ENCODE peak calls at places on chromosomes 2 and 18, in nine cellular contexts. X is SK-N-SH; W is left ventricle myocardium inferior; C is mucosa of descending colon; E is H9; A is cardiac fibroblast; R is prostate gland; I is CD8-positive, alpha-beta T cell; G is progenitor cell of endocrine pancreas. V is an unnamed sample.

GRCh38 chr2:77778917-77779316 is 256.7 kb upstream of the LRRTM4 start:
- DNase-seq in X (no peak), W (no peak), C (no peak), E (no peak), A (no peak), R (no peak), I (no peak), G (no peak), V (no peak)

GRCh38 chr2:206783718-206784117 is 18.3 kb downstream of the FASTKD2 start:
- DNase-seq in X (peak; percentile 19), W (no peak), C (no peak), E (no peak), A (peak; percentile 36), R (no peak), I (no peak), G (no peak), V (no peak)

GRCh38 chr2:40827371-40827770 is 375.5 kb upstream of the SLC8A1 start:
- DNase-seq in X (peak; percentile 5), W (no peak), C (no peak), E (no peak), A (no peak), R (no peak), I (no peak), G (no peak), V (no peak)

GRCh38 chr2:46814160-46814559 is 101.4 kb downstream of the MCFD2 start:
- DNase-seq in X (peak; percentile 5), W (peak; percentile 87), C (peak; percentile 43), E (no peak), A (peak; percentile 84), R (peak; percentile 19), I (no peak), G (no peak), V (peak; percentile 74)

GRCh38 chr2:206324869-206325268 is 50.4 kb downstream of the ZDBF2 start:
- DNase-seq in X (no peak), W (no peak), C (no peak), E (no peak), A (no peak), R (no peak), I (no peak), G (no peak), V (no peak)

GRCh38 chr2:203650860-203651613 is 55.4 kb upstream of the CD28 start:
- DNase-seq in X (peak; percentile 76), W (no peak), C (peak; percentile 91), E (no peak), A (peak; percentile 82), R (peak; percentile 56), I (no peak), G (no peak), V (no peak)

GRCh38 chr18:24023185-24023814 is 8.7 kb downstream of the TTC39C start:
- DNase-seq in X (peak; percentile 68), W (no peak), C (no peak), E (peak; percentile 76), A (no peak), R (peak; percentile 53), I (no peak), G (peak; percentile 12), V (no peak)

GRCh38 chr18:62938006-62938405 is 222.7 kb downstream of the PHLPP1 start:
- DNase-seq in X (no peak), W (no peak), C (no peak), E (no peak), A (peak; percentile 56), R (no peak), I (no peak), G (no peak), V (no peak)

GRCh38 chr2:165274698-165275097 is 35.5 kb downstream of the SCN2A start:
- DNase-seq in X (no peak), W (peak; percentile 78), C (no peak), E (no peak), A (peak; percentile 49), R (peak; percentile 10), I (no peak), G (no peak), V (no peak)

GRCh38 chr2:145258903-145259579 is 739.1 kb upstream of the ZEB2 start:
- DNase-seq in X (no peak), W (no peak), C (no peak), E (no peak), A (peak; percentile 13), R (no peak), I (no peak), G (no peak), V (no peak)

GRCh38 chr18:49207373-49207772 is 253.1 kb downstream of the DYM start:
- DNase-seq in X (no peak), W (no peak), C (no peak), E (no peak), A (peak; percentile 52), R (no peak), I (no peak), G (no peak), V (no peak)

GRCh38 chr2:73920577-73921545 is 5.8 kb upstream of the DGUOK start:
- DNase-seq in X (peak; percentile 62), W (no peak), C (peak; percentile 58), E (peak; percentile 90), A (no peak), R (no peak), I (peak; percentile 37), G (no peak), V (peak; percentile 80)

GRCh38 chr2:12057436-12058166 is 311.2 kb downstream of the LPIN1 start:
- DNase-seq in X (no peak), W (peak; percentile 22), C (peak; percentile 24), E (peak; percentile 33), A (no peak), R (no peak), I (peak; percentile 41), G (no peak), V (peak; percentile 93)

GRCh38 chr2:88181511-88181910 is 11.4 kb downstream of the THNSL2 start:
- DNase-seq in X (no peak), W (no peak), C (no peak), E (no peak), A (peak; percentile 13), R (no peak), I (no peak), G (no peak), V (no peak)

DNA sequence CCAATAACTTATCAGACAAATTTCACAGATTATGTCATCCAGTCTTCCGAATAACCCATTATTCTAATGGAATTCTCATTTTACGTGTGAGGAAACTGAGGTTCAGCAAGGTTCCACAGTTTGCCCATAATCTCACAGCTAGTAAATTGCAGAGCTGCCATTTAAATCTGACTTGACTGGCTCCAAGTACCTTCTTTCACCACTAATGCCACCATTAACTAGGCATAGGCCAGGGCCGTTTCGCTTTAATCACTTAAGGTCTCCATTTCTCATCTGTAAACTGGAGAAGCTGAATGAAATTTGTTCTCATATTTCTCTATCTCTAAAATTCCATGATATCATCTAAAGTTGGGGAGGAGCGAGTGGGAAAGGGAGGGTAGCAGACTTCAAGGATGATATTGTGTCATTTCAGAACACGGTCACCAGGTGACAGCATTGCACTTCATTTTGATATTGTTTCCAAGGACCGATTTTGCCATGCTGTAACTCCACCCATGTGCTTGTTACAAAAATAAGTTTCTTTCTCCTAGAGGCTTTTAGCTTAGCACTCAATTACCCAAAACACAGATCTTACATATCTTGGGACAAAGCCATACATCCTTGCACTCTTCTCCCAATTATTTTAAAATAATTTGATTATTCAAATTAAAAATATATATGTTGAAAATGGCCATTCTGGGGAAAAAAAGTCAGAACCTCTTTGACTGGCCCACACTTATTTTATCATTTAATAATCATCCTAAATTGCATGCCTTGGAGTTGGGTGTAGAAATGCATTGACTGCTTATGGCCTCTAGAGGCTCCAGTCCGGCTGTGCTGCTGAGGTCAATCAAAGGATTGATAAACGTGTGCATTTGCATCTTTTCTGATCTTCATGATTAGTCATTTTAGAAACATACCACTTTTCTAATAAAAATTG is 123.8 kb downstream of the AKAIN1 start:
- DNase-seq in X (peak; percentile 45), W (no peak), C (peak; percentile 23), E (peak; percentile 38), A (peak; percentile 61), R (no peak), I (no peak), G (no peak), V (no peak)
- TF ChIP-seq CTCF in X (peak; percentile 51), W (peak; percentile 68), C (no peak), E (peak; percentile 83), A (peak; percentile 54), R (no peak), I (peak; percentile 69), G (peak; percentile 63), V (peak; percentile 32)

DNA sequence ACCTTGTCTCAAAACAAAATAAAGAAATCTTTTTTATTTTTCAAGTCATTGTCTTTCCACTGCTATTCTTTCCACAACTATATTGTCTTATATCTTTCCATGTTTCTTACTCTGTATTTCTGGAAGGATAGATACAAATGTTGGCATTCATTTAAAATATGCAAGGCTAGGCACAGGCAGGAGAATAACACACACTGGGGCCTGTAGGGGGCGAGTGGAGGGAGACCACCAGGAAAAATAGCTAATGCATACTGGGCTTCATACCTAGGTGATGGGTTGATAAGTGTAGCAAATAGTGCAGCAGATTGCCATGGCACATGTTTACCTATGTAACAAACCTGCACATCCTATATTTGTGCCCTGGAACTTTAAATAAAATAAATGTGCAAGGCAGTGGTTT is 9.6 kb downstream of the MRPL30 start:
- DNase-seq in X (no peak), W (no peak), C (no peak), E (no peak), A (no peak), R (no peak), I (no peak), G (no peak), V (no peak)
- TF ChIP-seq CTCF in X (peak; percentile 33), W (no peak), C (no peak), E (peak; percentile 48), A (no peak), R (no peak), I (no peak), G (peak; percentile 28), V (no peak)

DNA sequence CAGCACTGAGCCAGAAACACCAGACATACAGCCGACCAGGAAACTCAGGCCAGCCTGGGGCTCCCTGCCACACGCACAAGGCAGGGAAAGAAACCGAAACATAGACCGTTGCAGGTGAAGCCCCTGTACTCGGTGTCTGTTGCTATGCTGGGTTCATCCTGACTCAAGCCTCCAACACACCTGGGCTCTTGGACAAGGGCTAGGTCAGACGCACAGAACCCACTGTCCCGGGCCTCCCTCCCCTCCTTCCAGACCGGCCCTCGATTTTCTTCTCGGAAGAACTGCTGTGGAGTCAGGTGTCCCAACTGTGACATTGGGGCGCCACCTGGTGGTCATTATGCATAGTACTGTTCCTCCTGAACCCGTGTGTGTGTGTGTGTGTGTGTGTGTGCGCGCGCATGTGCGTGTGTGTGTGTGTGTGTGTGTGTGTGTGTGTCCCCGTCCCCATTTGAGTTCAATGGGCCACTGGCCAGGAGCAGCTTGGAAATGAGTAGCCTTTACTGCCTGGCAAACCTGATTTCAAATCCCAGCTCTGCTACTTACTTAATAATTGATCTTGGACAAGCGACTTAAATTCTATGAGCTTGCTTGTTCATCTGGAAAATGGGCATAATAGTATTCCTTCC is 55.4 kb upstream of the GLI2 start:
- DNase-seq in X (peak; percentile 83), W (peak; percentile 77), C (peak; percentile 84), E (peak; percentile 88), A (peak; percentile 91), R (peak; percentile 89), I (peak; percentile 79), G (peak; percentile 73), V (peak; percentile 90)
- TF ChIP-seq CTCF in X (peak; percentile 58), W (peak; percentile 58), C (no peak), E (peak; percentile 65), A (peak; percentile 56), R (peak; percentile 75), I (no peak), G (peak; percentile 59), V (peak; percentile 41)

DNA sequence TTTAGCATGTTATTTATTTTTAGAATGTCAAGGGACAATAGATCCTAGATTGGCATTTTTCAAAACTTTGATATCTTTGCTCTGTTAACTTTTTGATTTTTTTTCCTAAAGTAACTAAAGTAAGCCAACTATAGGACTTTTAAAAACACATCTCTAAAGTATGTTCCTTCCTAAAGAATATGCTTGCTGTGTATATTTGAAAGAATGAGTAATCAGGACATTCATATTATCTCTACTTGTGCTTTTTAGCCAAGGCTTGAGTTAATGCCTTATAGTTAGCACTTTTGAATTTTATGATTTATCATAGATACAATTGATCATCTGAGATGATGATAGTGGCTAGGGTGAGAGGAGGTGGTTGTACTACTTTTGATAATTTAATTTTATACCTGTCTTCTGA is 93.6 kb downstream of the BABAM2 start:
- DNase-seq in X (no peak), W (no peak), C (no peak), E (no peak), A (no peak), R (no peak), I (no peak), G (no peak), V (no peak)
- TF ChIP-seq CTCF in X (no peak), W (no peak), C (no peak), E (no peak), A (no peak), R (no peak), I (no peak), G (no peak), V (no peak)